ENCODE peak calls at places on chromosomes 3 and 15, in nine cellular contexts. U is breast epithelium, L is heart left ventricle, T is endothelial cell of umbilical vein, N is AG09309, X is A549, A is stomach, I is fibroblast of lung, J is cardiac muscle cell. V is an unnamed sample.

GRCh38 chr3:36305929-36306520 is 74.3 kb upstream of the STAC start:
- DNase-seq in J (no peak), L (no peak), U (no peak), N (no peak), X (no peak), A (no peak), I (peak), T (no peak), V (no peak)

GRCh38 chr3:24137958-24138875 is 193.1 kb downstream of the NR1D2 start:
- DNase-seq in J (no peak), A (peak), T (no peak), X (no peak), L (no peak), N (no peak), I (no peak), U (no peak), V (no peak)

GRCh38 chr15:70149667-70150404 is 52.1 kb upstream of the TLE3 start:
- DNase-seq in U (no peak), J (peak), N (no peak), T (no peak), L (no peak), I (peak), X (no peak), A (no peak), V (no peak)

GRCh38 chr15:52295421-52295991 is at the start of gene MYO5C:
- DNase-seq in N (no peak), J (peak), I (peak), U (peak), T (peak), X (peak), A (peak), L (peak), V (no peak)

GRCh38 chr15:99708563-99708962 is 24.7 kb downstream of the LYSMD4 start:
- DNase-seq in L (peak), J (peak), N (peak), X (peak), T (peak), I (peak), U (peak), A (peak), V (peak)

GRCh38 chr15:65101418-65101890 is 13.5 kb downstream of the UBAP1L start:
- DNase-seq in L (peak), U (no peak), A (peak), I (peak), X (peak), N (no peak), J (peak), T (peak), V (no peak)

GRCh38 chr15:61994216-61994615 is 66.0 kb downstream of the VPS13C start:
- DNase-seq in L (no peak), I (peak), X (no peak), A (no peak), J (peak), U (no peak), T (no peak), N (peak), V (peak)

GRCh38 chr3:191424871-191425270 is 36.1 kb upstream of the PYDC2 start:
- DNase-seq in U (no peak), N (no peak), A (no peak), T (no peak), J (no peak), L (no peak), X (no peak), I (no peak), V (no peak)

GRCh38 chr3:58062469-58062868 is 54.2 kb downstream of the FLNB start:
- DNase-seq in N (no peak), X (no peak), L (no peak), A (no peak), U (no peak), T (no peak), I (peak), J (peak), V (no peak)

GRCh38 chr3:47985376-47985775 is 30.8 kb downstream of the MAP4 start:
- DNase-seq in L (no peak), I (no peak), U (no peak), J (no peak), A (no peak), T (peak), N (no peak), X (no peak), V (no peak)

GRCh38 chr3:40691598-40691905 is 166.8 kb downstream of the ZNF621 start:
- DNase-seq in L (no peak), A (no peak), U (no peak), N (no peak), T (peak), X (no peak), I (no peak), J (peak), V (no peak)

GRCh38 chr3:150275946-150276345 is 132.2 kb upstream of the TSC22D2 start:
- DNase-seq in L (no peak), I (peak), U (no peak), J (peak), T (no peak), X (no peak), A (no peak), N (no peak), V (no peak)

GRCh38 chr3:192637803-192638202 is 89.5 kb downstream of the FGF12 start:
- DNase-seq in T (no peak), L (no peak), U (no peak), I (no peak), N (no peak), A (no peak), J (no peak), X (no peak), V (no peak)

GRCh38 chr3:77467702-77468407 is 428.0 kb downstream of the ROBO2 start:
- DNase-seq in I (peak), T (no peak), N (no peak), U (no peak), L (no peak), X (no peak), A (peak), J (no peak), V (no peak)

GRCh38 chr3:33437556-33438283 is 2.5 kb downstream of the UBP1 start:
- DNase-seq in T (peak), U (no peak), N (no peak), I (peak), J (peak), X (no peak), L (peak), A (no peak), V (peak)

GRCh38 chr3:172310361-172310760 is 137.9 kb downstream of the GHSR start:
- DNase-seq in T (no peak), I (no peak), J (no peak), U (no peak), X (no peak), A (no peak), L (no peak), N (no peak), V (no peak)

GRCh38 chr15:101500865-101501551 is 11.5 kb upstream of the PCSK6 start:
- DNase-seq in I (no peak), X (no peak), J (peak), A (no peak), T (no peak), L (no peak), U (no peak), N (no peak), V (no peak)

GRCh38 chr3:77320514-77320913 is 280.6 kb downstream of the ROBO2 start:
- DNase-seq in N (no peak), I (peak), U (no peak), X (no peak), J (peak), A (no peak), T (peak), L (no peak), V (peak)

GRCh38 chr3:61562810-61563613 is 1.6 kb downstream of the PTPRG start:
- DNase-seq in J (peak), N (no peak), A (no peak), U (no peak), I (peak), X (peak), T (peak), L (peak), V (no peak)

GRCh38 chr15:48992096-48992495 is 28.4 kb upstream of the SHC4 start:
- DNase-seq in U (no peak), X (no peak), A (no peak), J (no peak), I (no peak), T (no peak), L (no peak), N (no peak), V (no peak)

GRCh38 chr15:61524091-61524490 is 295.0 kb upstream of the RORA start:
- DNase-seq in I (no peak), X (no peak), N (no peak), J (no peak), A (no peak), T (peak), L (no peak), U (no peak), V (no peak)

GRCh38 chr3:106913111-106913698 is 464.0 kb upstream of the CCDC54 start:
- DNase-seq in T (no peak), A (no peak), N (no peak), L (no peak), I (peak), J (peak), X (no peak), U (no peak), V (no peak)

GRCh38 chr3:114445233-114445632 is 151.4 kb downstream of the TIGIT start:
- DNase-seq in L (no peak), N (no peak), A (no peak), U (no peak), I (peak), J (no peak), X (no peak), T (no peak), V (no peak)

GRCh38 chr15:62566248-62566647 is 401.2 kb upstream of the C2CD4B start:
- DNase-seq in N (no peak), X (no peak), U (no peak), A (no peak), L (no peak), T (no peak), J (peak), I (peak), V (peak)

GRCh38 chr3:110646496-110646895 is 425.1 kb upstream of the NECTIN3 start:
- DNase-seq in I (peak), J (no peak), L (no peak), T (no peak), X (no peak), U (no peak), A (no peak), N (no peak), V (no peak)

GRCh38 chr3:124599779-124600693 is 130.2 kb upstream of the UMPS start:
- DNase-seq in I (peak), U (no peak), X (no peak), L (peak), T (peak), N (no peak), A (no peak), J (no peak), V (no peak)

GRCh38 chr3:149215474-149215873 is 6.2 kb downstream of the CP start:
- DNase-seq in T (peak), I (peak), U (no peak), J (peak), N (no peak), L (no peak), X (no peak), A (no peak), V (no peak)

GRCh38 chr15:40082195-40082868 is 26.3 kb downstream of the BMF start:
- DNase-seq in J (no peak), A (no peak), N (no peak), T (peak), X (no peak), L (peak), I (no peak), U (no peak), V (no peak)

GRCh38 chr3:61239871-61240270 is 11.4 kb downstream of the FHIT start:
- DNase-seq in U (no peak), J (peak), A (peak), X (no peak), N (no peak), I (no peak), L (peak), T (peak), V (no peak)

GRCh38 chr3:10560060-10560861 is 54.9 kb upstream of the ATP2B2 start:
- DNase-seq in L (no peak), T (no peak), J (no peak), N (no peak), U (no peak), A (no peak), X (no peak), I (no peak), V (no peak)

GRCh38 chr3:115784739-115785571 is 161.6 kb downstream of the GAP43 start:
- DNase-seq in U (no peak), X (no peak), J (no peak), N (peak), A (no peak), L (peak), T (peak), I (peak), V (no peak)

GRCh38 chr3:101722394-101723173 is 1.8 kb upstream of the CEP97 start:
- DNase-seq in T (no peak), I (no peak), U (no peak), A (no peak), X (no peak), N (no peak), J (no peak), L (no peak), V (no peak)

GRCh38 chr3:101724329-101725191 is at the start of gene CEP97:
- DNase-seq in I (peak), U (peak), J (peak), N (peak), A (peak), T (peak), L (peak), X (peak), V (peak)

GRCh38 chr3:101719604-101720185 is 4.7 kb upstream of the CEP97 start:
- DNase-seq in I (no peak), T (no peak), L (no peak), U (no peak), J (peak), A (no peak), N (no peak), X (no peak), V (no peak)

GRCh38 chr3:101720851-101721649 is 3.4 kb upstream of the CEP97 start:
- DNase-seq in L (no peak), I (peak), A (no peak), T (no peak), X (no peak), U (no peak), J (no peak), N (peak), V (no peak)

GRCh38 chr3:101721650-101721917 is 2.8 kb upstream of the CEP97 start:
- DNase-seq in L (no peak), J (no peak), X (no peak), I (no peak), N (no peak), U (no peak), A (no peak), T (no peak), V (no peak)
- H3K4me3 ChIP-seq in L (no peak), J (no peak), X (no peak), I (no peak), N (no peak), U (no peak), A (no peak), T (no peak), V (no peak)

GRCh38 chr15:66233487-66234415 is 19.8 kb downstream of the MEGF11 start:
- DNase-seq in J (peak), U (no peak), X (no peak), I (peak), N (peak), A (no peak), T (no peak), L (no peak), V (no peak)
- TF ChIP-seq CTCF in J (peak), U (no peak), X (peak), I (no peak), N (no peak), A (no peak), T (peak), L (no peak), V (peak)

DNA sequence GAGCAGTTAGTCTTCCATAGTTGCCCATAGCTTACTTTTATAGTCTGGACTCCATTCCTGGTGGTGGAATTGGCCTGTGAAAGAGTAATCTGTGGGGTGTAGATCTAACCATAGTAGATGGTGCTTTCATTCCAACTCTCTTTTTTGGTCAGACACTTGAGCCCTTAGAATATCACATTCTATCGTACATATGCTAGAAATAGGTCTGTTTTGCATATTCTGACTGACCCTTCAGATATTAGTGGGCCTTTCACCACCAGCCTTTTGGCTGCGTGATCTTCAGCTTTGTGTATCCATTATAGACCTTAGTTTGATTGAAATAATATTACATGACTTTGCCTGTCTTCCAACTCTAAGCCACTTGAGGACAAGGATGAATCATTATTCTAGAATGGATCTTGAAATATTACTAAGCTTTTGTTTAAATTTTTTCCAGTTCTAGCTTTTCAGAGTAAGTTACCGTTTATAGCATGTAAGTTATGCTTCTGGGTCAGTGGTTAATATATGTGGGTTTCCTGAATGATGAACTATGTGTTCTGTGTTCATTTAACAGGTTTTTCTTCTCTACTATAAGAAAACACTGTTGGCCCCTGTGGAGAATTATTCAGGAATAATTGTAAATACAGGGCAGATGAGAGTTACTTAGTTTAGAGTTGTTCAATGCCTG is 8.7 kb downstream of the RAB7A start:
- DNase-seq in J (no peak), T (no peak), I (peak), L (no peak), A (no peak), N (no peak), U (no peak), X (no peak), V (no peak)
- H3K4me3 ChIP-seq in J (no peak), T (no peak), I (no peak), L (no peak), A (no peak), N (no peak), U (no peak), X (no peak), V (no peak)

DNA sequence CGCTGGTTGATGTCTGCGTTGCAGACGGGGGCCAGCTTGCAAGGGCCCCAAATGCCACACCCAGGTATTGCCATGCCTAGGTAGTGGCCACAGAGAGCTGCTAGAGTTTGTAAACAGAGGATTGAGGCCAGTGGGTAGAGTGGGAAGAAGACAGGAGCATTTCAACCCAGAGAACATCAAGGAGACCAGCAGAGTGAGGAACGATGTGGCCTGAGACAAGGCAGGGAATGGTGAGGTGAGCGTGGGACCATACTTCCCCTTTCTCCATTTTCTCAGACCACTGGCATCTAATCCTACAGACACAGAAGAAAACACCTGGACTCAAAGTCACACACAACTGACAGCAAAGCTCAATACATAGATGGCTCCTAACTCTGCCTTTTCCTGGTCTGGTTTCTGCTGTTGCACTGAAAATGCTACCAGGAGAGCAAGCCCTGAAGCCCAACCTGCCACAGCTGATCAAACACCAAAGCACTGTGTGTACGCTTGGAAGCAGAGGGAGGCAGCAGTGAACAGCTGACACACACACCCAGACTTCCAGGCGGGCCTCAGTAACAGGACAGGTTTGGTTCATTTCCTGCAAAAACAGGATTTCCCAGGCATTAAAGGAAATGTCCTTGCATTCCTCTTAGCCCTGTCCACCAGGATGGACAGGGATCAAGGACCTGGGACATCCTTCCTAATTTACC is 1.6 kb downstream of the FAM174B start:
- DNase-seq in N (no peak), A (peak), L (no peak), I (peak), X (no peak), U (no peak), J (no peak), T (peak), V (no peak)
- TF ChIP-seq CTCF in N (no peak), A (no peak), L (no peak), I (no peak), X (no peak), U (no peak), J (no peak), T (peak), V (peak)

GRCh38 chr15:74295800-74296199 is 59.7 kb downstream of the CCDC33 start:
- DNase-seq in N (no peak), A (no peak), I (no peak), U (no peak), X (no peak), T (no peak), L (no peak), J (no peak), V (no peak)
- H3K4me3 ChIP-seq in N (no peak), A (no peak), I (no peak), U (no peak), X (no peak), T (no peak), L (no peak), J (no peak), V (no peak)

GRCh38 chr15:82788496-82788895 is 17.4 kb downstream of the FSD2 start:
- DNase-seq in N (no peak), T (no peak), L (no peak), U (no peak), A (no peak), X (no peak), J (no peak), I (no peak), V (no peak)

GRCh38 chr15:82789491-82789890 is 16.4 kb downstream of the FSD2 start:
- DNase-seq in J (no peak), I (peak), N (no peak), X (no peak), U (no peak), T (no peak), A (no peak), L (no peak), V (no peak)

GRCh38 chr15:82790321-82790720 is 15.5 kb downstream of the FSD2 start:
- DNase-seq in I (no peak), X (no peak), A (no peak), N (no peak), U (no peak), L (no peak), T (no peak), J (no peak), V (no peak)

GRCh38 chr15:82793737-82794136 is 12.1 kb downstream of the FSD2 start:
- DNase-seq in A (no peak), N (no peak), U (no peak), I (no peak), L (no peak), X (no peak), J (no peak), T (no peak), V (no peak)

GRCh38 chr15:82792068-82792467 is 13.8 kb downstream of the FSD2 start:
- DNase-seq in L (no peak), I (no peak), N (no peak), T (no peak), X (no peak), U (no peak), J (no peak), A (no peak), V (no peak)
- TF ChIP-seq CTCF in L (no peak), I (no peak), N (no peak), T (no peak), X (no peak), U (no peak), J (no peak), A (no peak), V (no peak)

GRCh38 chr3:12561397-12561796 is 4.5 kb downstream of the MKRN2 start:
- DNase-seq in N (no peak), A (no peak), X (no peak), U (no peak), T (no peak), J (no peak), I (no peak), L (no peak), V (no peak)
- H3K4me3 ChIP-seq in N (no peak), A (no peak), X (no peak), U (no peak), T (no peak), J (no peak), I (no peak), L (no peak), V (no peak)

GRCh38 chr3:98068824-98069223 is 18.1 kb upstream of the OR5AC2 start:
- DNase-seq in I (no peak), J (no peak), X (no peak), L (no peak), U (no peak), A (no peak), T (no peak), N (no peak), V (no peak)
- TF ChIP-seq CTCF in I (no peak), J (no peak), X (no peak), L (no peak), U (no peak), A (no peak), T (no peak), N (no peak), V (peak)

DNA sequence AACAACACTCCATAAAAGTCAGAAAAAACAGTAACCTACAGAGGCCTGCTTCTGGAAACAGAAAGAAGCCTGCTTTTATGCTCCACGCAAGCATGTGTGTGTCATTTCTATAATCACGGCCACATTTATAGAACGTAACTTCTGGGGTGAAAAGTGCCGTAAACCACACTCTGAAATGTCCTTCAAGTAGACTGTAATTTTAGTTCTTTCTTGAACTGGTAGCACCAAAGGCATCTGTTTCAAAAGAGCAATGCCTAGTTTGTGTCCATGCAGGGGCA is 19.5 kb upstream of the CMTM7 start:
- DNase-seq in N (no peak), T (no peak), A (no peak), U (no peak), X (no peak), J (no peak), I (no peak), L (no peak), V (no peak)
- H3K4me3 ChIP-seq in N (no peak), T (no peak), A (no peak), U (no peak), X (no peak), J (no peak), I (no peak), L (no peak), V (no peak)

GRCh38 chr15:69116391-69116790 is 44.0 kb upstream of the GLCE start:
- DNase-seq in I (no peak), L (no peak), N (no peak), J (no peak), U (no peak), A (no peak), T (no peak), X (no peak), V (no peak)
- TF ChIP-seq CTCF in I (no peak), L (no peak), N (no peak), J (no peak), U (no peak), A (no peak), T (no peak), X (no peak), V (no peak)

V was measured in retinal pigment epithelial cell.